ENCODE peak calls at places on chromosomes 12 and 14, in six cellular contexts. G is lower lobe of right lung; U is AG09309; E is CD4-positive, alpha-beta T cell; J is psoas muscle; B is fibroblast of pulmonary artery. A is an unnamed sample.

GRCh38 chr12:38279756-38280155 is 36.8 kb upstream of the ALG10B start:
- DNase-seq in G (no peak), U (no peak), E (no peak), J (no peak), B (no peak), A (no peak)

GRCh38 chr12:121668750-121669524 is 517 bp downstream of the MORN3 start:
- DNase-seq in G (no peak), U (no peak), E (peak; percentile 47), J (peak; percentile 36), B (peak; percentile 58), A (peak; percentile 79)

GRCh38 chr12:127245437-127245836 is 1021.5 kb upstream of the TMEM132C start:
- DNase-seq in G (no peak), U (peak; percentile 54), E (no peak), J (no peak), B (peak; percentile 41), A (no peak)

GRCh38 chr14:99744199-99744872 is 48.9 kb upstream of the EML1 start:
- DNase-seq in G (no peak), U (peak; percentile 31), E (no peak), J (no peak), B (peak; percentile 45), A (no peak)

GRCh38 chr12:120220838-120221575 is 20.1 kb upstream of the RPLP0 start:
- DNase-seq in G (no peak), U (no peak), E (no peak), J (no peak), B (no peak), A (peak; percentile 47)

GRCh38 chr14:61403411-61403810 is 82.0 kb downstream of the PRKCH start:
- DNase-seq in G (no peak), U (no peak), E (no peak), J (no peak), B (no peak), A (no peak)

GRCh38 chr12:12364787-12365441 is 8.0 kb downstream of the BORCS5 start:
- DNase-seq in G (no peak), U (no peak), E (no peak), J (no peak), B (no peak), A (no peak)

GRCh38 chr12:65170245-65170881 is 980 bp downstream of the LEMD3 start:
- DNase-seq in G (peak; percentile 80), U (no peak), E (peak; percentile 34), J (peak; percentile 55), B (peak; percentile 54), A (peak; percentile 46)

GRCh38 chr12:68953536-68953935 is 20.6 kb upstream of the CPM start:
- DNase-seq in G (no peak), U (no peak), E (no peak), J (no peak), B (no peak), A (no peak)

GRCh38 chr12:91406920-91407341 is 224.3 kb upstream of the DCN start:
- DNase-seq in G (no peak), U (no peak), E (no peak), J (no peak), B (peak; percentile 49), A (no peak)

GRCh38 chr14:70139384-70139783 is 49.4 kb downstream of the SLC8A3 start:
- DNase-seq in G (no peak), U (no peak), E (no peak), J (no peak), B (no peak), A (no peak)

GRCh38 chr12:69908208-69908607 is 83.2 kb downstream of the MYRFL start:
- DNase-seq in G (no peak), U (no peak), E (no peak), J (no peak), B (peak; percentile 85), A (no peak)

GRCh38 chr12:76462668-76463224 is 96.8 kb downstream of the OSBPL8 start:
- DNase-seq in G (no peak), U (no peak), E (no peak), J (no peak), B (no peak), A (no peak)

GRCh38 chr12:107580750-107581529 is 104.7 kb upstream of the PWP1 start:
- DNase-seq in G (no peak), U (no peak), E (no peak), J (no peak), B (no peak), A (no peak)

GRCh38 chr12:59929091-59929490 is 333.3 kb downstream of the SLC16A7 start:
- DNase-seq in G (no peak), U (peak; percentile 73), E (no peak), J (no peak), B (peak; percentile 14), A (no peak)

GRCh38 chr14:103232831-103233319 is 101.2 kb upstream of the EIF5 start:
- DNase-seq in G (no peak), U (no peak), E (no peak), J (no peak), B (no peak), A (no peak)

GRCh38 chr14:57576498-57576897 is 82.8 kb upstream of the CCDC198 start:
- DNase-seq in G (no peak), U (no peak), E (no peak), J (no peak), B (no peak), A (no peak)

GRCh38 chr12:85457026-85457425 is 177.0 kb downstream of the ALX1 start:
- DNase-seq in G (no peak), U (no peak), E (no peak), J (no peak), B (no peak), A (no peak)

GRCh38 chr12:124686001-124686884 is 118.8 kb upstream of the NCOR2 start:
- DNase-seq in G (no peak), U (no peak), E (no peak), J (no peak), B (peak; percentile 57), A (no peak)

GRCh38 chr12:58529897-58530296 is 390.4 kb downstream of the LRIG3 start:
- DNase-seq in G (no peak), U (peak; percentile 82), E (no peak), J (no peak), B (peak; percentile 95), A (no peak)

GRCh38 chr14:32564591-32564990 is 235.5 kb downstream of the AKAP6 start:
- DNase-seq in G (no peak), U (no peak), E (no peak), J (no peak), B (peak; percentile 42), A (no peak)

GRCh38 chr14:104513641-104514046 is 65.9 kb upstream of the C14orf180 start:
- DNase-seq in G (no peak), U (no peak), E (no peak), J (no peak), B (no peak), A (no peak)

GRCh38 chr14:58826845-58827686 is 189.3 kb downstream of the DACT1 start:
- DNase-seq in G (no peak), U (no peak), E (no peak), J (no peak), B (no peak), A (no peak)

GRCh38 chr12:73445658-73446324 is 1091.8 kb upstream of the ATXN7L3B start:
- DNase-seq in G (no peak), U (no peak), E (no peak), J (no peak), B (no peak), A (no peak)

GRCh38 chr14:20781805-20782204 is 737 bp downstream of the RNASE6 start:
- DNase-seq in G (no peak), U (no peak), E (no peak), J (no peak), B (no peak), A (no peak)

GRCh38 chr14:104826197-104826857 is 25.4 kb downstream of the ZBTB42 start:
- DNase-seq in G (peak; percentile 93), U (no peak), E (peak; percentile 97), J (peak; percentile 91), B (peak; percentile 79), A (peak; percentile 98)

GRCh38 chr14:72810201-72810600 is 83.7 kb downstream of the DPF3 start:
- DNase-seq in G (no peak), U (no peak), E (peak; percentile 7), J (no peak), B (no peak), A (no peak)

GRCh38 chr14:50957296-50957695 is 13.0 kb upstream of the PYGL start:
- DNase-seq in G (no peak), U (no peak), E (no peak), J (no peak), B (peak; percentile 70), A (no peak)

GRCh38 chr12:92796650-92797049 is 93.9 kb downstream of the PLEKHG7 start:
- DNase-seq in G (no peak), U (no peak), E (no peak), J (no peak), B (no peak), A (no peak)

DNA sequence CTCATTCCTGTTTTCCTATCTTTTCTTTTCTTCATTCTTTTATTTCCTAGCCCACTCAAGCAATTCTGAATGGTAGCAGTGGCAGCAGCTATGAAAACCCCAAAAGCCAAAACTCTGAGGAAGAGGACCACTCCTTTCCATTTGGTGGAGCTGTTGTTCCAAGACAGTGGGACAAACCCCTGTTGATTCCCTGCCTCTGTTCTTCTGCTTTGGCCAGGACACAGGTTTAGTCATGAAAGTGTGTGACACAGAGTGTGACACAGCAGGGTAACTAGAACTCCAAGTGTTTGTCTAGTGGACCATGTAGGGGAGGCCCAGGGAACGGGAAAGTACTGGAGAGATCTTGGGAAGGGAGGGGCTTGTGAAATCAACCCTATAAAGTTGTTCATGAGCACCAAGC is 71.1 kb downstream of the PTCSC3 start:
- DNase-seq in G (no peak), U (no peak), E (no peak), J (no peak), B (no peak), A (no peak)
- TF ChIP-seq CTCF in G (no peak), U (no peak), E (no peak), J (no peak), B (no peak), A (peak; percentile 26)

GRCh38 chr12:110338754-110339153 is 57.7 kb downstream of the ATP2A2 start:
- DNase-seq in G (no peak), U (no peak), E (no peak), J (no peak), B (peak; percentile 29), A (no peak)
- TF ChIP-seq CTCF in G (no peak), U (no peak), E (no peak), J (no peak), B (peak; percentile 23), A (peak; percentile 34)

GRCh38 chr12:122946690-122947271 is 19.5 kb downstream of the ABCB9 start:
- DNase-seq in G (peak; percentile 91), U (peak; percentile 96), E (peak; percentile 61), J (peak; percentile 89), B (peak; percentile 97), A (no peak)
- TF ChIP-seq CTCF in G (peak; percentile 22), U (peak; percentile 66), E (no peak), J (peak; percentile 19), B (peak; percentile 41), A (no peak)

GRCh38 chr12:50507474-50507838 is 2.7 kb downstream of the DIP2B start:
- DNase-seq in G (no peak), U (no peak), E (no peak), J (no peak), B (no peak), A (no peak)

GRCh38 chr12:50505945-50506344 is 1.2 kb downstream of the DIP2B start:
- DNase-seq in G (no peak), U (no peak), E (no peak), J (no peak), B (peak; percentile 35), A (no peak)

GRCh38 chr12:50505386-50505827 is 622 bp downstream of the DIP2B start:
- DNase-seq in G (no peak), U (no peak), E (no peak), J (no peak), B (no peak), A (no peak)

GRCh38 chr12:50506753-50507473 is 2.1 kb downstream of the DIP2B start:
- DNase-seq in G (no peak), U (no peak), E (no peak), J (no peak), B (peak; percentile 33), A (no peak)

GRCh38 chr12:50504798-50505385 is at the start of gene DIP2B:
- DNase-seq in G (peak; percentile 98), U (peak; percentile 34), E (peak; percentile 95), J (peak; percentile 95), B (peak; percentile 91), A (peak; percentile 99)
- TF ChIP-seq CTCF in G (peak; percentile 94), U (peak; percentile 90), E (peak; percentile 92), J (peak; percentile 94), B (peak; percentile 76), A (peak; percentile 96)